ENCODE peak calls at places on chromosome 14, in four cellular contexts. L is SK-MEL-5, S is BE2C, T is vagina. C is an unnamed sample.

GRCh38 chr14:23009483-23009938 is 432 bp downstream of the C14orf93 start:
- DNase-seq in L (no peak), S (no peak), T (no peak), C (no peak)

GRCh38 chr14:55767291-55767690 is 187.3 kb downstream of the KTN1 start:
- DNase-seq in L (no peak), S (no peak), T (no peak), C (no peak)

GRCh38 chr14:90061849-90062794 is at the start of gene KCNK13:
- DNase-seq in L (no peak), S (peak), T (no peak), C (no peak)

GRCh38 chr14:79306546-79306945 is 904.8 kb downstream of the DIO2 start:
- DNase-seq in L (no peak), S (no peak), T (no peak), C (no peak)

GRCh38 chr14:82502043-82502442 is 968.4 kb upstream of the SEL1L start:
- DNase-seq in L (no peak), S (no peak), T (no peak), C (no peak)

GRCh38 chr14:34098045-34098984 is 147.4 kb upstream of the EGLN3 start:
- DNase-seq in L (peak), S (peak), T (no peak), C (no peak)

GRCh38 chr14:32006267-32007110 is 70.6 kb upstream of the ARHGAP5 start:
- DNase-seq in L (no peak), S (no peak), T (no peak), C (peak)

GRCh38 chr14:63388766-63389431 is 70.2 kb upstream of the GPHB5 start:
- DNase-seq in L (peak), S (peak), T (no peak), C (peak)

GRCh38 chr14:104215706-104216334 is 77.4 kb downstream of the KIF26A start:
- DNase-seq in L (no peak), S (no peak), T (no peak), C (no peak)

GRCh38 chr14:22780105-22780679 is 13.7 kb downstream of the OXA1L start:
- DNase-seq in L (no peak), S (no peak), T (no peak), C (no peak)

GRCh38 chr14:39417014-39417413 is 15.2 kb downstream of the FBXO33 start:
- DNase-seq in L (peak), S (peak), T (no peak), C (no peak)

C was measured in epithelial cell of proximal tubule.